ENCODE peak calls at places on chromosomes 16 and 17, in five cellular contexts. T is activated naive CD8-positive, alpha-beta T cell treated with anti-CD3 and anti-CD28 coated beads, Interleukin-2, amount 50 U/mL, for 24 hours; I is erythroblast; A is retina; H is GM13977. N is an unnamed sample.

GRCh38 chr17:69358688-69359596 is 32.0 kb upstream of the ABCA5 start:
- DNase-seq in A (peak), T (no peak), H (peak), I (no peak), N (peak)

GRCh38 chr17:56532926-56533325 is 60.6 kb upstream of the NOG start:
- DNase-seq in T (no peak), I (no peak), H (no peak), A (no peak), N (no peak)

GRCh38 chr17:37461668-37462067 is 28.0 kb upstream of the DUSP14 start:
- DNase-seq in A (no peak), I (no peak), T (no peak), H (no peak), N (no peak)

GRCh38 chr17:59330314-59330942 is 1.0 kb upstream of the YPEL2 start:
- DNase-seq in I (no peak), T (no peak), H (no peak), A (peak), N (peak)

GRCh38 chr17:61235001-61235820 is 164.4 kb upstream of the TBX2 start:
- DNase-seq in H (no peak), A (peak), T (no peak), I (no peak), N (peak)

GRCh38 chr16:51442140-51442539 is 291.1 kb upstream of the SALL1 start:
- DNase-seq in I (no peak), H (no peak), A (no peak), T (no peak), N (peak)

GRCh38 chr16:27976990-27977389 is 86.5 kb downstream of the GSG1L start:
- DNase-seq in A (no peak), H (no peak), T (no peak), I (no peak), N (no peak)

GRCh38 chr16:88342491-88342890 is 40.3 kb upstream of the ZNF469 start:
- DNase-seq in I (no peak), H (no peak), T (no peak), A (no peak), N (no peak)

GRCh38 chr16:3865241-3865640 is 15.3 kb downstream of the CREBBP start:
- DNase-seq in A (no peak), T (no peak), H (no peak), I (no peak), N (no peak)

GRCh38 chr17:7932483-7932891 is 481 bp downstream of the CNTROB start:
- DNase-seq in T (peak), A (no peak), I (peak), H (peak), N (peak)

GRCh38 chr17:17940451-17940911 is 31.7 kb downstream of the TOM1L2 start:
- DNase-seq in A (no peak), I (no peak), H (no peak), T (no peak), N (peak)

GRCh38 chr17:2158011-2158410 is 103.1 kb downstream of the HIC1 start:
- DNase-seq in I (no peak), H (no peak), T (no peak), A (no peak), N (no peak)

GRCh38 chr17:62668091-62668804 is 40.8 kb downstream of the MRC2 start:
- DNase-seq in T (no peak), I (no peak), H (no peak), A (no peak), N (peak)

GRCh38 chr17:56026894-56027293 is 126.4 kb upstream of the ANKFN1 start:
- DNase-seq in H (no peak), A (no peak), T (no peak), I (no peak), N (peak)

GRCh38 chr16:14354561-14355351 is 275.3 kb downstream of the PARN start:
- DNase-seq in A (no peak), H (peak), I (no peak), T (peak), N (peak)

GRCh38 chr17:83187782-83188311 is 108.4 kb downstream of the METRNL start:
- DNase-seq in T (no peak), H (no peak), A (no peak), I (no peak), N (no peak)

GRCh38 chr16:89039756-89040155 is 53.9 kb upstream of the ACSF3 start:
- DNase-seq in H (no peak), A (no peak), I (no peak), T (no peak), N (no peak)

GRCh38 chr17:38867179-38867994 is 2.5 kb upstream of the LASP1 start:
- DNase-seq in H (no peak), T (peak), A (peak), I (peak), N (peak)

GRCh38 chr17:43033947-43034622 is 9.1 kb downstream of the RND2 start:
- DNase-seq in H (no peak), I (no peak), T (no peak), A (peak), N (peak)

GRCh38 chr17:74865504-74866197 is 6.0 kb upstream of the GRIN2C start:
- DNase-seq in A (no peak), H (no peak), T (no peak), I (no peak), N (no peak)

GRCh38 chr16:54070944-54071343 is 215.6 kb downstream of the IRX3 start:
- DNase-seq in A (no peak), H (peak), I (no peak), T (no peak), N (no peak)

GRCh38 chr17:33521784-33522183 is 228.7 kb upstream of the ASIC2 start:
- DNase-seq in I (no peak), A (no peak), T (no peak), H (no peak), N (peak)

GRCh38 chr17:74842146-74842598 is 17.5 kb downstream of the GRIN2C start:
- DNase-seq in T (no peak), H (no peak), I (no peak), A (peak), N (no peak)

GRCh38 chr16:27366687-27367462 is 35.1 kb upstream of the IL21R start:
- DNase-seq in T (peak), H (peak), I (no peak), A (no peak), N (no peak)